ENCODE peak calls at places on chromosomes 6 and 20, in four cellular contexts. T, U, L and P are unnamed samples.

GRCh38 chr6:30914854-30915590 is 984 bp downstream of the VARS2 start:
- DNase-seq in T (no peak), L (peak), U (no peak), P (no peak)

GRCh38 chr6:138805431-138805830 is 9.5 kb downstream of the ECT2L start:
- DNase-seq in T (no peak), L (no peak), U (no peak), P (no peak)

GRCh38 chr20:18287915-18288747 is at the start of gene ZNF133:
- DNase-seq in T (peak), U (peak), L (peak), P (peak)

GRCh38 chr20:11473971-11474370 is 443.7 kb upstream of the BTBD3 start:
- DNase-seq in T (no peak), U (no peak), L (no peak), P (no peak)

GRCh38 chr6:119129968-119130484 is 51.6 kb upstream of the FAM184A start:
- DNase-seq in T (no peak), U (peak), L (peak), P (no peak)

GRCh38 chr6:101439790-101440189 is 46.3 kb downstream of the GRIK2 start:
- DNase-seq in L (no peak), T (no peak), U (no peak), P (no peak)

GRCh38 chr6:5036309-5036708 is 32.5 kb upstream of the RPP40 start:
- DNase-seq in L (peak), T (peak), U (peak), P (no peak)

GRCh38 chr6:10733863-10734262 is 11.0 kb downstream of the TMEM14C start:
- DNase-seq in L (no peak), T (no peak), U (no peak), P (no peak)

GRCh38 chr6:47079638-47080037 is 37.5 kb upstream of the ADGRF1 start:
- DNase-seq in T (peak), L (no peak), U (no peak), P (peak)

GRCh38 chr20:47620808-47621805 is 119.4 kb downstream of the NCOA3 start:
- DNase-seq in L (peak), U (peak), T (no peak), P (peak)

GRCh38 chr6:138662474-138662873 is 111.1 kb upstream of the CCDC28A start:
- DNase-seq in U (peak), L (no peak), T (no peak), P (no peak)

GRCh38 chr6:32623693-32624092 is 13.5 kb upstream of the HLA-DQA1 start:
- DNase-seq in U (no peak), T (no peak), L (no peak), P (no peak)

GRCh38 chr6:32621372-32621771 is 15.8 kb upstream of the HLA-DQA1 start:
- DNase-seq in U (no peak), L (no peak), T (no peak), P (no peak)

GRCh38 chr6:32625137-32625536 is 12.1 kb upstream of the HLA-DQA1 start:
- DNase-seq in T (no peak), U (no peak), L (no peak), P (no peak)

GRCh38 chr6:32624565-32624964 is 12.6 kb upstream of the HLA-DQA1 start:
- DNase-seq in U (no peak), T (no peak), L (no peak), P (no peak)

DNA sequence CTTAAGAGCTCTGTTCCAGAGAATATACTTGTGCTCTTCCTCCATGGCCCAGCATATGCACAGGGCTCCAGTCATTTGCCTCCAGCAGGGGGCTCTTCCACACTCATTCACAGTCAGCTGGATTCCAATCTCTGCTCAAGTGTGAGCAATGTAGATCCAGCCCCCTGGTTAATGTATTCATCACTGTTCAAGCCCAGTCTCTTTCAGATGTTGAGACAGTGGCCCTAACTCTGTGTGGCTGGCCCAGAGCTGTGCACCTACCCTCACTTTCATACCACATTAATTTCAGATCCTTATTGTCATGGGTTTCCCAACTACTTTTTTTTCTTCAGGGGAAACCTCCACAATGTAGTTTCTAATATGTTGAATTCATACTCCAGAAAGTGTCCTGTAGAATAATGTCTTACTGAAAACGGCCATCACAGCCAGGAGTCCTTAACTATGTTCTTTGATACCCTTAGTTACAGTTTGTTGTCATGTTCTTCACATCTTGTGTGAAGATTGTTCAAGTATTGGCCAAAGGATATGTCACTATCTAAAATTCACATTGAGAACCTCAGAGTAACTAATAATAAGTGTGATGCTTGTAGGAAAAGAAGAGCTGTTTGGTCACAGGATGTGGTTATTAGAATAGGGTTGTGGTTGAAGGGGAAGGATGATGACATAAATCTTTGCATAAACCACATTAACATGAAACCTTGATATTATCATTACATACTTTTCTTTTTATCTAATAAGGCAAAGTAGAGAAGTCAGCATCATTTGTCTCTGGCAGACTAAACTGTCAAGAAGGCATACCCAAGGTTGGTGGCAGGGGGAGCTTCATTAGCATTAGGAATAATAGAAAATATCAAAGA is 14.4 kb upstream of the HLA-DQA1 start:
- DNase-seq in U (peak), T (no peak), L (no peak), P (peak)
- TF ChIP-seq ELF4 in U (no peak), T (no peak), L (no peak), P (no peak)

GRCh38 chr20:50719328-50719727 is 12.1 kb upstream of the PARD6B start:
- DNase-seq in T (no peak), L (no peak), U (no peak), P (no peak)

GRCh38 chr20:50716518-50716917 is 14.9 kb upstream of the PARD6B start:
- DNase-seq in L (no peak), T (no peak), U (no peak), P (no peak)

GRCh38 chr20:50720582-50720981 is 10.8 kb upstream of the PARD6B start:
- DNase-seq in L (peak), T (no peak), U (no peak), P (no peak)

GRCh38 chr20:50717312-50717711 is 14.1 kb upstream of the PARD6B start:
- DNase-seq in L (no peak), U (no peak), T (no peak), P (no peak)

GRCh38 chr20:50717974-50718761 is 13.2 kb upstream of the PARD6B start:
- DNase-seq in T (no peak), L (no peak), U (no peak), P (no peak)
- TF ChIP-seq ELF4 in T (no peak), L (no peak), U (no peak), P (no peak)

GRCh38 chr6:150874184-150874583 is 8.7 kb downstream of the MTHFD1L start:
- DNase-seq in L (no peak), U (no peak), T (no peak), P (no peak)
- TF ChIP-seq ELF4 in L (no peak), U (no peak), T (no peak), P (no peak)

GRCh38 chr6:112234596-112234995 is 19.8 kb downstream of the LAMA4 start:
- DNase-seq in U (no peak), L (no peak), T (no peak), P (no peak)

GRCh38 chr6:112232845-112233256 is 21.5 kb downstream of the LAMA4 start:
- DNase-seq in U (no peak), L (no peak), T (no peak), P (peak)

GRCh38 chr6:112235956-112236355 is 18.4 kb downstream of the LAMA4 start:
- DNase-seq in T (no peak), L (no peak), U (no peak), P (no peak)

GRCh38 chr6:112231609-112232060 is 22.7 kb downstream of the LAMA4 start:
- DNase-seq in T (no peak), L (no peak), U (no peak), P (peak)

GRCh38 chr6:112233864-112234263 is 20.5 kb downstream of the LAMA4 start:
- DNase-seq in U (no peak), L (no peak), T (no peak), P (no peak)
- TF ChIP-seq ELF4 in U (no peak), L (no peak), T (no peak), P (no peak)

GRCh38 chr6:36853325-36853724 is 14.1 kb upstream of the CPNE5 start:
- DNase-seq in T (no peak), U (no peak), L (no peak), P (no peak)
- TF ChIP-seq ELF4 in T (no peak), U (no peak), L (no peak), P (no peak)

GRCh38 chr20:14410869-14411555 is 73.6 kb upstream of the FLRT3 start:
- DNase-seq in U (no peak), T (no peak), L (no peak), P (no peak)
- TF ChIP-seq ELF4 in U (no peak), T (no peak), L (no peak), P (no peak)

GRCh38 chr6:2245954-2246863 is 804 bp upstream of the GMDS start:
- DNase-seq in U (peak), T (peak), L (peak), P (peak)
- TF ChIP-seq ELF4 in U (no peak), T (no peak), L (no peak), P (no peak)

GRCh38 chr6:134636221-134636830 is 313.6 kb downstream of the ALDH8A1 start:
- DNase-seq in L (no peak), U (no peak), T (no peak), P (no peak)
- TF ChIP-seq ELF4 in L (no peak), U (no peak), T (no peak), P (no peak)